ENCODE peak calls at places on chromosomes 16 and 17, in five cellular contexts. V is esophagus squamous epithelium, E is heart right ventricle, I is colonic mucosa, J is brain microvascular endothelial cell. P is an unnamed sample. For H3K27me3, the result is how much of the 10 kb centered on the place peaks cover.

GRCh38 chr17:82848022-82848592 is 8.3 kb upstream of the ZNF750 start:
- DNase-seq in V (no peak), E (peak), I (peak), J (peak), P (no peak)

GRCh38 chr16:81896902-81897301 is 114.4 kb downstream of the SDR42E1 start:
- DNase-seq in V (no peak), E (no peak), I (no peak), J (no peak), P (no peak)

GRCh38 chr16:49491736-49492089 is 118.1 kb downstream of the C16orf78 start:
- DNase-seq in V (no peak), E (peak), I (no peak), J (no peak), P (no peak)

GRCh38 chr17:81867123-81867951 is 3.8 kb downstream of the ARHGDIA start:
- DNase-seq in V (no peak), E (no peak), I (peak), J (peak), P (no peak)

GRCh38 chr17:49496183-49496865 is 1.2 kb downstream of the NGFR start:
- DNase-seq in V (no peak), E (peak), I (peak), J (no peak), P (peak)

GRCh38 chr16:66472961-66473610 is 46.0 kb downstream of the BEAN1 start:
- DNase-seq in V (no peak), E (no peak), I (no peak), J (no peak), P (no peak)

GRCh38 chr16:53775106-53775820 is 71.3 kb downstream of the FTO start:
- DNase-seq in V (no peak), E (no peak), I (no peak), J (no peak), P (no peak)

GRCh38 chr16:66344533-66345145 is 21.9 kb upstream of the CDH5 start:
- DNase-seq in V (no peak), E (no peak), I (peak), J (peak), P (no peak)

GRCh38 chr17:77571141-77571540 is 387.4 kb upstream of the TNRC6C start:
- DNase-seq in V (no peak), E (no peak), I (no peak), J (no peak), P (no peak)

GRCh38 chr16:66695474-66695934 is 1.0 kb downstream of the CMTM4 start:
- DNase-seq in V (no peak), E (no peak), I (no peak), J (no peak), P (no peak)

GRCh38 chr17:40025991-40026815 is 11.0 kb downstream of the CSF3 start:
- DNase-seq in V (no peak), E (no peak), I (no peak), J (peak), P (no peak)

GRCh38 chr16:11211061-11211976 is 44.7 kb downstream of the SOCS1 start:
- DNase-seq in V (no peak), E (no peak), I (no peak), J (no peak), P (no peak)

GRCh38 chr16:1613240-1613639 is 1.1 kb downstream of the CRAMP1 start:
- DNase-seq in V (no peak), E (no peak), I (peak), J (no peak), P (no peak)

GRCh38 chr17:39486242-39486641 is 25.0 kb downstream of the CDK12 start:
- DNase-seq in V (no peak), E (no peak), I (no peak), J (peak), P (no peak)

GRCh38 chr17:5832886-5833285 is 237.3 kb upstream of the WSCD1 start:
- DNase-seq in V (no peak), E (no peak), I (no peak), J (peak), P (no peak)

GRCh38 chr17:3475812-3476686 is at the start of gene ASPA:
- DNase-seq in V (no peak), E (no peak), I (no peak), J (no peak), P (no peak)
- H3K27ac ChIP-seq in V (peak), E (peak), I (peak), J (no peak), P (no peak)

GRCh38 chr17:74752415-74752814 is 4.0 kb downstream of the NHERF1 start:
- DNase-seq in V (no peak), E (no peak), I (no peak), J (no peak), P (no peak)
- H3K27me3 ChIP-seq in V (under half), E (under half), I (under half), J (under half), P (under half)

GRCh38 chr16:17056666-17057065 is 414.1 kb downstream of the XYLT1 start:
- DNase-seq in V (no peak), E (no peak), I (no peak), J (no peak), P (no peak)

GRCh38 chr16:17058471-17058870 is 412.3 kb downstream of the XYLT1 start:
- DNase-seq in V (no peak), E (no peak), I (no peak), J (no peak), P (no peak)

GRCh38 chr16:17050468-17050867 is 420.3 kb downstream of the XYLT1 start:
- DNase-seq in V (no peak), E (no peak), I (no peak), J (no peak), P (no peak)

GRCh38 chr16:17053536-17054160 is 417.1 kb downstream of the XYLT1 start:
- DNase-seq in V (no peak), E (no peak), I (no peak), J (no peak), P (no peak)
- TF ChIP-seq CTCF in V (no peak), E (no peak), I (no peak), J (no peak), P (no peak)

GRCh38 chr16:54813778-54814177 is 116.9 kb upstream of the IRX5 start:
- DNase-seq in V (no peak), E (no peak), I (no peak), J (no peak), P (no peak)
- H3K27ac ChIP-seq in V (no peak), E (no peak), I (no peak), J (no peak), P (no peak)

GRCh38 chr16:85459529-85460251 is 153.4 kb upstream of the GSE1 start:
- DNase-seq in V (no peak), E (no peak), I (no peak), J (no peak), P (no peak)

GRCh38 chr16:85458952-85459351 is 154.2 kb upstream of the GSE1 start:
- DNase-seq in V (no peak), E (peak), I (no peak), J (no peak), P (no peak)

GRCh38 chr16:85460983-85461813 is 151.9 kb upstream of the GSE1 start:
- DNase-seq in V (no peak), E (no peak), I (peak), J (no peak), P (no peak)

GRCh38 chr16:85461814-85462404 is 151.2 kb upstream of the GSE1 start:
- DNase-seq in V (no peak), E (peak), I (peak), J (no peak), P (no peak)

GRCh38 chr16:85460252-85460982 is 152.7 kb upstream of the GSE1 start:
- DNase-seq in V (no peak), E (no peak), I (peak), J (no peak), P (no peak)
- H3K27me3 ChIP-seq in V (under half), E (under half), I (under half), J (under half), P (under half)

DNA sequence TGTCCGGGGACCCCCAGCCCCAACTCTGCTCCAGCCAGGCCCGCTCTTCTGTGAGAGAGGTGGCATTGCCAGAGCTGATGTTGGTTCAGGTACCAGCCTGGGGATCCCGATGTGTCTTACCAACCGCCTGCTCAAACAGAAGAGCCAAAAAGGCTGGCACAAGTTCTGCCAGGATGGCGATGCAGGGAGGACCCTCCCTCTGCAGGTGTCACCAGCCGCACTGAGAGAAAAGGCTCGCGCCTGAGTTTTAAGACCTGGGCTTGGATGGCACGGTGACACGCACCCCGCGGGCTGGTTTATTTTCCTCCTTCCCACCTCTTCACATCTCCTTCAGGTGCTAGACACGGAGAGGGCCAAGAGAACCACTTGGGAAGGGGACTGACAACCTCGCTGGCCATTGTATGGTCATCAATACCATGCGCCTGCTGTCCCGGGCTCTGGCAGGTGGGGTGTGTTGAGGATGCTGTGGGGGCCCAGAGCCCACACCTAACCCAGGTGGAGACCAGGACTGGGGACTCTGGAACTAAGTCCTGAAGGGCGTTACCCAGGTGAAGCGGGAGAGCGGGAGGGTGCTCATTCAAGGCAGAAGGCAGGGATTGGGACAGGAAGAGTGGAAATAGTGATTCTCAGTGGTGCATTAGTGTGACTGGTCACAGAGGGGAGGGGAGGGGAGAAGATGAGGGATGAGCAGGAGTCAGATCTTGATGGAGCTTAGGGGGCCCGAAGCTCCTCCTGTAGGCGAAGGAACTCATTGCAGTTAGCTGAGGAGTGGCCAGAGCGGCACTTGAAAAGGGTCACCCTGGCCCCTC is 16.3 kb downstream of the FOXJ1 start:
- DNase-seq in V (no peak), E (no peak), I (no peak), J (no peak), P (no peak)
- TF ChIP-seq CTCF in V (no peak), E (no peak), I (no peak), J (peak), P (no peak)

GRCh38 chr16:47676628-47677177 is 215.6 kb downstream of the PHKB start:
- DNase-seq in V (no peak), E (no peak), I (no peak), J (no peak), P (no peak)
- H3K27ac ChIP-seq in V (no peak), E (no peak), I (no peak), J (no peak), P (no peak)

DNA sequence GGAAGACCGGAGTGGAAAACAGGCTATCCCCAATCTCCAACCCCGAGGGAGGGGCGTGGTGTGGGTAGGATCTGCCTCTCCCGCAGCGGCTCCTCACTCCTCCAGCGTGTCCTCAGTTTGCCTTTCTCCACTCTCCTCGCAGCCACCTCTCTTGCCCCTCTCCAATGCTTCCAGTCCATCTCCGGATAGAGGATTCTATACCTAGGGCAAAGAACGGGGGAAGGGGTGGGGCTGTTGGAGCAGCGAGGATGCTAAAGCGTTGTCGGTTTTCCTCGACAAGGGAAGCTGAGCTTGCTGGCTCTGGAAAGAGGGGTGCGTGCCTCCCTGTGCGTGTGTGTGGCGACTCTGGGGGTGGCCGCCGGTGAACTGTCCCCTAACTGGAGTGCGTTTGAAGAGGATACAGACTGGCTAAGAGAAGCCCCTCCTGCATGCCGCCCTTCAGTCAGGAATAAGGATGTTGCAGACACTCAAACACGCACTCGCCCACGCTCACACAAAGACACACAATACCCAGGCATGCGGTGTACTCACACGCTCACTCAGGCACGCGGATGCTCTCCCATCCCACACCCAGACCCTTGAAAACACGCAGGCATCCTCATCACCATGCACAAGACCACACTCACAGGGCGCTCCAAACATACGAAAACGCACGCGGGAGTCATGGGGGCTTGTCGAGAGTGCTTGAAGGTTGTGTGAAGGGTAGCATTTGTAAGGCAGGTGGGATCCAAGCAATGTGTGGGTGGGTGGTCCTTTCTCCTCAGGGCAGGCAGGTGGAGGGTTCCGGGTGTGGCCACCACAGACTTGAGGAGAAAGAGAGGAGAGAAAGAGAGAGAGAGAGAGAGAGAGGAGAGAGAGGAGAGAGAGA is 633 bp upstream of the GPR139 start:
- DNase-seq in V (no peak), E (no peak), I (no peak), J (no peak), P (no peak)
- H3K27me3 ChIP-seq in V (under half), E (half or more), I (under half), J (under half), P (under half)